ENCODE peak calls at places on chromosome 4, in four cellular contexts. J is epithelial cell of esophagus, W is fibroblast of pulmonary artery, H is AG10803. O is an unnamed sample.

GRCh38 chr4:123819362-123820035 is 422.9 kb downstream of the SPRY1 start:
- DNase-seq in J (peak), W (peak), H (no peak), O (peak)

GRCh38 chr4:45621926-45622325 is 501.9 kb downstream of the GABRG1 start:
- DNase-seq in J (peak), W (peak), H (peak), O (peak)

GRCh38 chr4:122083971-122084370 is 68.2 kb upstream of the BLTP1 start:
- DNase-seq in J (no peak), W (no peak), H (no peak), O (no peak)

GRCh38 chr4:121564840-121565375 is 131.9 kb downstream of the ANXA5 start:
- DNase-seq in J (no peak), W (peak), H (peak), O (no peak)

GRCh38 chr4:174532479-174532878 is 10.2 kb upstream of the HPGD start:
- DNase-seq in J (no peak), W (no peak), H (no peak), O (no peak)

GRCh38 chr4:156803056-156803455 is 168.5 kb downstream of the PDGFC start:
- DNase-seq in J (no peak), W (no peak), H (peak), O (peak)

GRCh38 chr4:105623099-105623498 is 70.7 kb downstream of the ARHGEF38 start:
- DNase-seq in J (no peak), W (no peak), H (no peak), O (no peak)

GRCh38 chr4:152348670-152349069 is 187.2 kb downstream of the FBXW7 start:
- DNase-seq in J (peak), W (peak), H (no peak), O (peak)

GRCh38 chr4:1260418-1261106 is 11.6 kb upstream of the CTBP1 start:
- DNase-seq in J (no peak), W (no peak), H (no peak), O (no peak)

GRCh38 chr4:140374130-140374477 is 658 bp downstream of the SCOC start:
- DNase-seq in J (peak), W (no peak), H (peak), O (peak)

GRCh38 chr4:52941450-52941849 is 79.3 kb downstream of the RASL11B start:
- DNase-seq in J (no peak), W (no peak), H (no peak), O (no peak)

GRCh38 chr4:187724526-187724925 is 271.0 kb upstream of the ZFP42 start:
- DNase-seq in J (no peak), W (no peak), H (no peak), O (no peak)

GRCh38 chr4:15832523-15833451 is 54.7 kb downstream of the CD38 start:
- DNase-seq in J (peak), W (no peak), H (no peak), O (no peak)

GRCh38 chr4:39559641-39560040 is 32.4 kb upstream of the UGDH start:
- DNase-seq in J (no peak), W (no peak), H (peak), O (no peak)

GRCh38 chr4:149973181-149973580 is 105.1 kb upstream of the DCLK2 start:
- DNase-seq in J (no peak), W (no peak), H (peak), O (no peak)

GRCh38 chr4:189221691-189222090 is 719.0 kb upstream of the FRG1 start:
- DNase-seq in J (no peak), W (no peak), H (no peak), O (no peak)

GRCh38 chr4:84433603-84434232 is 65.4 kb downstream of the NKX6-1 start:
- DNase-seq in J (no peak), W (no peak), H (no peak), O (no peak)

GRCh38 chr4:31104033-31104432 is 383.9 kb downstream of the PCDH7 start:
- DNase-seq in J (no peak), W (no peak), H (no peak), O (no peak)

GRCh38 chr4:173684223-173684622 is 154.2 kb upstream of the HAND2 start:
- DNase-seq in J (no peak), W (no peak), H (no peak), O (no peak)

GRCh38 chr4:146957252-146957651 is 11.6 kb upstream of the TTC29 start:
- DNase-seq in J (peak), W (peak), H (peak), O (peak)

GRCh38 chr4:146643812-146644401 is 5.2 kb downstream of the POU4F2 start:
- DNase-seq in J (peak), W (peak), H (no peak), O (peak)

GRCh38 chr4:134518574-134519217 is 317.1 kb upstream of the PABPC4L start:
- DNase-seq in J (no peak), W (no peak), H (no peak), O (no peak)

GRCh38 chr4:112519689-112520597 is 4.0 kb upstream of the NEUROG2 start:
- DNase-seq in J (no peak), W (no peak), H (no peak), O (no peak)
- TF ChIP-seq CTCF in J (no peak), W (no peak), H (no peak), O (no peak)

DNA sequence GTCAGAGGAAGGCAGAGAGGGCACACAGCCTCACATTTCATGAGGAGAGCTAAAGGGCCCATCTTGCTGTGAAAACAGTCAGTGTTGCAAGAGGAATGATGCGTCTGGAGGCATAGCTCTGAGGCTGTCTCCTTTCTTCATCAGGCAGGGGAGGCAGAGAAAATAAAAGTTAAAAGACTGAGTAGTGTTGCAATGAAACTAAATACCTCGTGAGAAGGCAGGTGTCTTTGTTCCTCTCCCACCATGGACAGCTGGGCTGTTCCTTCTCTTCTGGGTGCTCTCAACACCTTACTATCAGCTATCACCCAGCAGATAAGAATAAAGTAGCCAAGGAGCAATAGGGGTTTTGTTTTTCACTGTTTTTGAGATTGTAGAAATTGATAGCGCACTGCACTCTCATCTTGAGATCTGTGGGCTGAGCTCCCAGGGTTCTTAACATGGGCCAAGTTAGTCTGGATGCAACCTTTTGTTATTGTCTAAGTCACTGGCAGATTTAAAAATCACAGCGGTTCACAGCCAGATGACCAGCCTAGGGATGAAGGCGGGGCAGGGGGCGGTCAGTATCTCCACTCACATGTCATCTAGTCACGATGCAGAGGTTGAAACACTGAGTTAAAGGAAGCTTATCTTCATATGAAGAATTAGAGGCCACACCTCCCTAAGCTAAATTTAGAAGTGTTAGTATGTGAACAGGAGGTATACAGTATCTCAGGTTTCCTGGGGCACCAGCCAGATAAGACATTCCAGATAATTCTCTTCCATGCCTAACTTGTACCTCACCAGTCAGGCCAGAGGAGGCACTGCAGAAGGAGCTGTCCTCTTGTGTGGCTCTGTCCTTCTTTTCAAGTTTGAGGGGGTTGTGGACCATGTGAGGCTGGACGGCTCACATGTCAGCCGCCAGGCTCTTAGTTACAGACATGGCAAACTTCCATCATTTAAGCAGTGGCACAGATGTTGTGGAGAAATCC is 36.9 kb downstream of the PARM1 start:
- DNase-seq in J (no peak), W (peak), H (no peak), O (no peak)
- TF ChIP-seq CTCF in J (no peak), W (peak), H (no peak), O (no peak)

GRCh38 chr4:23333946-23334878 is 555.6 kb downstream of the PPARGC1A start:
- DNase-seq in J (peak), W (peak), H (peak), O (peak)
- TF ChIP-seq CTCF in J (peak), W (peak), H (no peak), O (no peak)

GRCh38 chr4:138689593-138689992 is 326.0 kb upstream of the NOCT start:
- DNase-seq in J (no peak), W (no peak), H (no peak), O (no peak)
- TF ChIP-seq CTCF in J (no peak), W (no peak), H (no peak), O (no peak)

DNA sequence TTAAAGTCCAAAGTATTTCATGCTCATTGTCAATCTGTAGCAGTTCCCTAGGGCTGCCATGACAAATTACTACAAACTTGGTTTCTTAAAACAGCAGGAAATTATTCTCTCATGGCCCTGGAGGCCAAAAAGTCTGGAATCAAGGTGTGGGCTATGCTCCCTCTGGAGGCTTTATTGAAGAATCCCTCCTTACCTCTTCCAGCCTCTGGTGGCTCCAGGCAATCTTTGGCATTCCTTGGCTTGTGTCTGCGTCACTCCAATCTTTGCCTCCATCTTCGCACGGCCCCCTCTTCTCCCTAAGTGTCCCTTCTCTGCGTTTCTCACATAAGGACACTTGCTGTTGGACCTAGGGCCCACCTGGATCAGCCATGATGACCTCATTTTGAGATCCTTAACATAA is 170.4 kb downstream of the SMIM20 start:
- DNase-seq in J (no peak), W (no peak), H (no peak), O (peak)
- TF ChIP-seq CTCF in J (no peak), W (no peak), H (no peak), O (no peak)

O was measured in MCF 10A.